ENCODE peak calls at places on chromosomes 7 and 10, in ten cellular contexts. P is iPS DF 6.9; R is CD8-positive, alpha-beta memory T cell; L is left ventricle myocardium inferior; G is mesendoderm; A is A673; K is BJ; U is heart right ventricle; I is CD4-positive, alpha-beta T cell; E is endodermal cell. V is an unnamed sample.

GRCh38 chr10:48252354-48252650 is 22.2 kb downstream of the FRMPD2 start:
- DNase-seq in P (no peak), R (no peak), L (no peak), G (no peak), A (peak; percentile 66), K (no peak), U (no peak), I (no peak), E (no peak), V (no peak)

GRCh38 chr7:32809871-32810270 is 81.7 kb downstream of the KBTBD2 start:
- DNase-seq in P (no peak), R (no peak), L (no peak), G (no peak), A (no peak), K (no peak), U (no peak), I (no peak), E (no peak), V (no peak)

GRCh38 chr7:140402178-140402835 is 1.6 kb upstream of the RAB19 start:
- DNase-seq in P (no peak), R (no peak), L (no peak), G (no peak), A (no peak), K (peak; percentile 34), U (no peak), I (no peak), E (no peak), V (no peak)

GRCh38 chr7:132564849-132565248 is 11.4 kb downstream of the PLXNA4 start:
- DNase-seq in P (no peak), R (no peak), L (no peak), G (no peak), A (no peak), K (no peak), U (no peak), I (no peak), E (peak; percentile 62), V (no peak)

GRCh38 chr7:41245916-41246315 is 457.0 kb downstream of the INHBA start:
- DNase-seq in P (no peak), R (no peak), L (no peak), G (no peak), A (no peak), K (no peak), U (no peak), I (no peak), E (no peak), V (no peak)

GRCh38 chr7:107538001-107538400 is 25.7 kb downstream of the COG5 start:
- DNase-seq in P (no peak), R (no peak), L (no peak), G (no peak), A (no peak), K (no peak), U (no peak), I (no peak), E (no peak), V (no peak)

GRCh38 chr10:132370426-132371340 is 26.3 kb upstream of the PWWP2B start:
- DNase-seq in P (no peak), R (peak; percentile 41), L (no peak), G (no peak), A (no peak), K (no peak), U (no peak), I (no peak), E (no peak), V (no peak)

GRCh38 chr7:157537056-157537455 is 200.3 kb downstream of the DNAJB6 start:
- DNase-seq in P (no peak), R (no peak), L (no peak), G (no peak), A (no peak), K (no peak), U (no peak), I (no peak), E (no peak), V (no peak)

GRCh38 chr10:80509403-80510161 is 28.1 kb upstream of the SH2D4B start:
- DNase-seq in P (no peak), R (no peak), L (peak; percentile 43), G (peak; percentile 91), A (no peak), K (peak; percentile 38), U (peak; percentile 73), I (no peak), E (peak; percentile 79), V (peak; percentile 61)

GRCh38 chr7:36107926-36108631 is 45.0 kb upstream of the EEPD1 start:
- DNase-seq in P (no peak), R (no peak), L (no peak), G (no peak), A (no peak), K (no peak), U (no peak), I (no peak), E (no peak), V (no peak)

GRCh38 chr7:36109013-36109627 is 43.9 kb upstream of the EEPD1 start:
- DNase-seq in P (no peak), R (no peak), L (no peak), G (no peak), A (no peak), K (no peak), U (no peak), I (no peak), E (no peak), V (no peak)

GRCh38 chr7:36112969-36113368 is 40.1 kb upstream of the EEPD1 start:
- DNase-seq in P (no peak), R (no peak), L (no peak), G (peak; percentile 84), A (no peak), K (no peak), U (no peak), I (no peak), E (no peak), V (no peak)

GRCh38 chr7:36114355-36114754 is 38.7 kb upstream of the EEPD1 start:
- DNase-seq in P (no peak), R (no peak), L (no peak), G (no peak), A (no peak), K (no peak), U (no peak), I (no peak), E (no peak), V (no peak)

DNA sequence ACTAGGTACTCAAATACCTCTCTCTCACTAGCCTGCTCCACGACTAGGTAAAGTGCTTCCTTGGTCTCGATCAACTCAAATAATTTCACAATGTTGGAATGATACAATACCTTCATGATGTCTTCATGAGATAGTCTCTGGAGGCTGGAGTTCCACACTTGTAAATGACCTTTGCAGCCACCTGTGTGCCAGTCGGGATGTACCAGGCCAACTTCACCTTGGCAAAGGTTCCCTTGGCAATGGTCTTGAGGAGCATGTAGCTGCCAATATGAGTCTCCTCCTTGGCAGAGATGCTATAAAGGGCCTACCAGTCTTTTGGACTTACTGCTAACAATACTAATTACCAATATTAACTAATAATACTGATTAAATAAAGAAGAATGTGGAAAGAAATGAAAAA is 42.5 kb upstream of the EEPD1 start:
- DNase-seq in P (no peak), R (no peak), L (no peak), G (no peak), A (no peak), K (no peak), U (no peak), I (no peak), E (no peak), V (no peak)
- H3K27me3 ChIP-seq in P (no peaks in the 10 kb centered on the region), R (no peaks in the 10 kb centered on the region), L (no peaks in the 10 kb centered on the region), G (no peaks in the 10 kb centered on the region), A (no peaks in the 10 kb centered on the region), K (no peaks in the 10 kb centered on the region), U (no peaks in the 10 kb centered on the region), I (no peaks in the 10 kb centered on the region), E (no peaks in the 10 kb centered on the region), V (no peaks in the 10 kb centered on the region)

DNA sequence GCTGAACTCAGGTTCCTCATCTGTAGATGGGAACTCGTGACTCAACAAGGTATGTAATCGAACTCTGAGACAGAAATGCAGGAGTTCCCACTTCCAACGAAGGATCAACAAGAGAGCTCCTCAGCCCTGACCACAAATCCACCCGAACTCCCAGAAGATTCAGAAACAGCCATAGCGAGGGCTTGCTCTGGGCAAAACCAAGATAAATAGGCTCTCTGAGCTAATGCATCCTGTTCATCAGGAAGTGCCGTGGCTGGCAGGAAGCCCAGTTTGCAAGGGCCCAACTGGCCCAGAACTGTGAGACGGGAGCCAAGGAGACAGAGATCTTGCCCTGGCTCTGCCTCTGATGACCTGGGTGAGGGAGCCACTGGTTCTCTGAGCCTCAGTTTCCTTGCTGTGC is 141.7 kb upstream of the PFKP start:
- DNase-seq in P (no peak), R (no peak), L (peak; percentile 43), G (no peak), A (peak; percentile 89), K (no peak), U (peak; percentile 24), I (no peak), E (peak; percentile 34), V (peak; percentile 81)
- H3K27me3 ChIP-seq in P (no peaks in the 10 kb centered on the region), R (peaks cover 8% of the 10 kb centered on the region), L (peaks cover 64% of the 10 kb centered on the region), G (no peaks in the 10 kb centered on the region), A (no peaks in the 10 kb centered on the region), K (peaks cover 4% of the 10 kb centered on the region), U (no peaks in the 10 kb centered on the region), I (no peaks in the 10 kb centered on the region), E (no peaks in the 10 kb centered on the region), V (no peaks in the 10 kb centered on the region)

DNA sequence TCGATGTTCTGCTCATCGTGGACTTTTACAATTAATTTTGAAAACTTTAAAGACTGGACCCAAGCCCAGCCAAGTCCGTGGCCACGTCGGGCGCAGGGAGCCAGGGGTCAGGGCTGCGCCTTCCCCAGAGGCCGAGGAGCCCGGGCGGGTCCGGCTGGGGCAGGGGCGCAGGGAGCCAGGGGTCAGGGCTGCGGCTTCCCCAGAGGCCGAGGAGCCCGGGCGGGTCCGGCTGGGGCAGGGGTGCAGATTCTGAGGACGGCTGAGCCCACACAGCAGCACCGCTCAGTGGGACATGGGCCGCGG is 75.2 kb downstream of the MICALL2 start:
- DNase-seq in P (no peak), R (no peak), L (no peak), G (no peak), A (no peak), K (no peak), U (no peak), I (no peak), E (no peak), V (peak; percentile 4)
- H3K27me3 ChIP-seq in P (no peaks in the 10 kb centered on the region), R (peaks cover 2% of the 10 kb centered on the region), L (peaks cover 97% of the 10 kb centered on the region), G (no peaks in the 10 kb centered on the region), A (peaks cover 9% of the 10 kb centered on the region), K (peaks cover 11% of the 10 kb centered on the region), U (peaks cover 82% of the 10 kb centered on the region), I (peaks cover 30% of the 10 kb centered on the region), E (peaks cover 6% of the 10 kb centered on the region), V (no peaks in the 10 kb centered on the region)

DNA sequence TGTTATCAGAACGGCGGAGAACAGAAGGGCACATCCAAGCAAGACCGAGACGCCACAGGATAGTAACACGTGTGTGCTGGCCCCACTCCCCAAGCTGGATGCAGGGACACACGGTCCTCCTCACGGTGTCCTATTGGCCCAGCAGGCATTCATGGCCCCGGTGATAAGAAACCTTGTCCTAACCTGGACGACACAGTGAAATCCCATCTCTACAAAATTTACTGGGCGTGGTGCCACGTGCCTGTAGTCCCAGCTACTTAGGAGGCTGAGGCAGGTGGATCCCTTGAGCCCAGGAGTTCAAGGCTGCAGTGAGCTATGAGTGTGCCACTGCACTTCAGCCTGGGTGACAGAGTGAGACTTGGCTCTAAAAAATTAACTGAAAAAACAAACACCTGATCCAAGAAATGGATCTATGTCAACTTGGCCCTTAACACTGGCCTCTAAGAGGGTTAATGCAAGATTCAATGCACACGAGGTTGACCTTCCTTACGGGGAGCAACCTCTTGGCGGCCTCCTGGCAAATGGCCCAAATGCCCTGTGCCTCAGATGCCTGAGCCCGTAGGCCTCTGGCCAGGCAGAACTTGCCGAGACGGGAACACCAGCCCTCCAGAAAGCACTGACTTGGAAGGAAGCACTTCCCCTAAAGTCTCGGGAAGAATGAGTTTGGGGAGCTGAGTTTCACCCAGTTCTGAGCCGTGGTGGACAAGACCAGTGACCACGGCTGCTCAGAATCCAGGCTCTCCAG is 72.3 kb downstream of the ZRANB1 start:
- DNase-seq in P (no peak), R (no peak), L (peak; percentile 60), G (no peak), A (no peak), K (no peak), U (peak; percentile 45), I (no peak), E (no peak), V (peak; percentile 77)
- H3K27me3 ChIP-seq in P (no peaks in the 10 kb centered on the region), R (no peaks in the 10 kb centered on the region), L (no peaks in the 10 kb centered on the region), G (no peaks in the 10 kb centered on the region), A (no peaks in the 10 kb centered on the region), K (no peaks in the 10 kb centered on the region), U (no peaks in the 10 kb centered on the region), I (no peaks in the 10 kb centered on the region), E (no peaks in the 10 kb centered on the region), V (no peaks in the 10 kb centered on the region)

V was measured in right cardiac atrium.